ENCODE peak calls at places on chromosomes 1 and 21, in eight cellular contexts. One of them, this sample, is unnamed.

GRCh38 chr21:26389971-26390641 is 183.0 kb downstream of the CYYR1 start:
- DNase-seq in stomach: no peak
- DNase-seq in heart left ventricle: no peak
- DNase-seq in IMR-90: peak; percentile 21
- DNase-seq in A549: peak; percentile 10
- DNase-seq in uterus: no peak
- DNase-seq in tibial nerve: no peak
- DNase-seq in upper lobe of left lung: no peak
- DNase-seq in this sample: no peak

GRCh38 chr1:46569116-46569515 is 17.7 kb upstream of the KNCN start:
- DNase-seq in stomach: no peak
- DNase-seq in heart left ventricle: no peak
- DNase-seq in IMR-90: no peak
- DNase-seq in A549: no peak
- DNase-seq in uterus: no peak
- DNase-seq in tibial nerve: no peak
- DNase-seq in upper lobe of left lung: no peak
- DNase-seq in this sample: no peak

GRCh38 chr1:179058343-179059184 is 23.3 kb upstream of the TOR3A start:
- DNase-seq in stomach: no peak
- DNase-seq in heart left ventricle: no peak
- DNase-seq in IMR-90: no peak
- DNase-seq in A549: no peak
- DNase-seq in uterus: no peak
- DNase-seq in tibial nerve: no peak
- DNase-seq in upper lobe of left lung: no peak
- DNase-seq in this sample: no peak

GRCh38 chr1:64956733-64957441 is 9.5 kb downstream of the JAK1 start:
- DNase-seq in stomach: no peak
- DNase-seq in heart left ventricle: no peak
- DNase-seq in IMR-90: no peak
- DNase-seq in A549: no peak
- DNase-seq in uterus: no peak
- DNase-seq in tibial nerve: no peak
- DNase-seq in upper lobe of left lung: no peak
- DNase-seq in this sample: no peak

GRCh38 chr1:15683411-15684039 is 595 bp upstream of the PLEKHM2 start:
- DNase-seq in stomach: no peak
- DNase-seq in heart left ventricle: no peak
- DNase-seq in IMR-90: no peak
- DNase-seq in A549: no peak
- DNase-seq in uterus: no peak
- DNase-seq in tibial nerve: no peak
- DNase-seq in upper lobe of left lung: no peak
- DNase-seq in this sample: no peak

GRCh38 chr1:5970623-5971273 is 21.5 kb downstream of the NPHP4 start:
- DNase-seq in stomach: no peak
- DNase-seq in heart left ventricle: no peak
- DNase-seq in IMR-90: no peak
- DNase-seq in A549: no peak
- DNase-seq in uterus: no peak
- DNase-seq in tibial nerve: no peak
- DNase-seq in upper lobe of left lung: no peak
- DNase-seq in this sample: no peak

GRCh38 chr1:206723500-206724472 is 39.1 kb downstream of the MAPKAPK2 start:
- DNase-seq in stomach: peak; percentile 57
- DNase-seq in heart left ventricle: peak; percentile 83
- DNase-seq in IMR-90: peak; percentile 86
- DNase-seq in A549: peak; percentile 78
- DNase-seq in uterus: peak; percentile 54
- DNase-seq in tibial nerve: no peak
- DNase-seq in upper lobe of left lung: peak; percentile 84
- DNase-seq in this sample: peak; percentile 75

GRCh38 chr1:18854331-18855025 is 5.0 kb downstream of the TAS1R2 start:
- DNase-seq in stomach: no peak
- DNase-seq in heart left ventricle: no peak
- DNase-seq in IMR-90: no peak
- DNase-seq in A549: no peak
- DNase-seq in uterus: no peak
- DNase-seq in tibial nerve: no peak
- DNase-seq in upper lobe of left lung: no peak
- DNase-seq in this sample: no peak

GRCh38 chr1:183801649-183802048 is 3.3 kb upstream of the RGL1 start:
- DNase-seq in stomach: no peak
- DNase-seq in heart left ventricle: no peak
- DNase-seq in IMR-90: no peak
- DNase-seq in A549: no peak
- DNase-seq in uterus: no peak
- DNase-seq in tibial nerve: no peak
- DNase-seq in upper lobe of left lung: no peak
- DNase-seq in this sample: no peak

GRCh38 chr1:116769561-116769977 is 15.3 kb downstream of the CD2 start:
- DNase-seq in stomach: no peak
- DNase-seq in heart left ventricle: no peak
- DNase-seq in IMR-90: no peak
- DNase-seq in A549: no peak
- DNase-seq in uterus: no peak
- DNase-seq in tibial nerve: no peak
- DNase-seq in upper lobe of left lung: peak; percentile 50
- DNase-seq in this sample: no peak

GRCh38 chr21:15514073-15514946 is 215.5 kb upstream of the USP25 start:
- DNase-seq in stomach: no peak
- DNase-seq in heart left ventricle: no peak
- DNase-seq in IMR-90: no peak
- DNase-seq in A549: no peak
- DNase-seq in uterus: no peak
- DNase-seq in tibial nerve: no peak
- DNase-seq in upper lobe of left lung: no peak
- DNase-seq in this sample: no peak

DNA sequence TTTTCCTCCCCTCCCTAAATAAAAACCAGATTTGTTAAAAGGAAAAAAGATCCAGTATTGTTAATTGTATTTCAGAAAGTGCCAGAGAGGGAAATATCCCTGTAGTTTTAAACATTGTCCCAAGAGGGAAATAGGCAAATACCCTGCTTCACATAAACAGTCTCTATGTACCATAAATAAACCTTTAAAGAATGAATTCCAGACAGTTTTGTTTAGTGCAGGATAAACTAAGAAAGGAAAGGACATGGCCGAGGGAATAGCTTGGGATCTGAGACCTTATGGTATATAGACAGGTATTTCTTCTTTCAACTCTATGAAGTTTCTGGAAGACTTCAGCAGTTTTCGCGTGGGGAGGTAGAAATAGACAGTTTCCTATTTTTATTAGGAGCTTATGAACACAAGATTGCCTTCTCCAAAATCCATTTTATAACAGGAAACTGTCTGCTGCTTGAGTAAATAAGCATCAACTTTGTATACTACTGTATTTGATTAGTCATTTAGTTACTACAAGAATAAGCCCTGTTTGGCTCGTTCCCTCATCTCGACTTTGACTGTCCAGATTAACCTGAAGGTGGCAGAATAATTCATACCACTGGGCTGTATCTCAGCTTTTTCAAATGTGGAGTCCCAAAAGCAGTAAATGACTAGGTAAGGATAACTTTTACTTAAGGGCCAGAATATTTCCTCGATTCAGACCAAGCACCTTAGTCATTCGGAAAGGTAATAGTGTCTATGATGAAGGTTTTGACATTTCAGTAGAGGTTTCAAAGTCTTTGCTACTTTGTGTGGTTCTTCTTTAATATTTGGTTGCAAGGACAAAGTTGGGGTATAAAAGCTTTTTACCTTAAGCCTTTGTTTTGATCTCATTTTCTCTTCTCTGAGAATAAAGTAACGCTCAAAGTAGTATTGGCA is 177.5 kb downstream of the VPS13D start:
- DNase-seq in stomach: no peak
- DNase-seq in heart left ventricle: peak; percentile 32
- DNase-seq in IMR-90: peak; percentile 84
- DNase-seq in A549: peak; percentile 13
- DNase-seq in uterus: peak; percentile 36
- DNase-seq in tibial nerve: peak; percentile 52
- DNase-seq in upper lobe of left lung: peak; percentile 38
- DNase-seq in this sample: no peak
- TF ChIP-seq CTCF in stomach: peak; percentile 14
- TF ChIP-seq CTCF in heart left ventricle: peak; percentile 36
- TF ChIP-seq CTCF in IMR-90: peak; percentile 51
- TF ChIP-seq CTCF in A549: peak; percentile 50
- TF ChIP-seq CTCF in uterus: peak; percentile 43
- TF ChIP-seq CTCF in tibial nerve: peak; percentile 25
- TF ChIP-seq CTCF in upper lobe of left lung: peak; percentile 39
- TF ChIP-seq CTCF in this sample: peak; percentile 60

GRCh38 chr1:112933820-112934561 is 22.0 kb downstream of the SLC16A1 start:
- DNase-seq in stomach: no peak
- DNase-seq in heart left ventricle: no peak
- DNase-seq in IMR-90: no peak
- DNase-seq in A549: no peak
- DNase-seq in uterus: no peak
- DNase-seq in tibial nerve: no peak
- DNase-seq in upper lobe of left lung: no peak
- DNase-seq in this sample: no peak
- TF ChIP-seq POLR2A in stomach: no peak
- TF ChIP-seq POLR2A in heart left ventricle: no peak
- TF ChIP-seq POLR2A in IMR-90: no peak
- TF ChIP-seq POLR2A in A549: no peak
- TF ChIP-seq POLR2A in uterus: no peak
- TF ChIP-seq POLR2A in tibial nerve: no peak
- TF ChIP-seq POLR2A in upper lobe of left lung: no peak
- TF ChIP-seq POLR2A in this sample: no peak

GRCh38 chr21:42242611-42243010 is 23.7 kb downstream of the ABCG1 start:
- DNase-seq in stomach: no peak
- DNase-seq in heart left ventricle: no peak
- DNase-seq in IMR-90: no peak
- DNase-seq in A549: no peak
- DNase-seq in uterus: no peak
- DNase-seq in tibial nerve: no peak
- DNase-seq in upper lobe of left lung: no peak
- DNase-seq in this sample: peak; percentile 48

GRCh38 chr21:42237577-42237976 is 18.6 kb downstream of the ABCG1 start:
- DNase-seq in stomach: no peak
- DNase-seq in heart left ventricle: no peak
- DNase-seq in IMR-90: no peak
- DNase-seq in A549: no peak
- DNase-seq in uterus: no peak
- DNase-seq in tibial nerve: no peak
- DNase-seq in upper lobe of left lung: no peak
- DNase-seq in this sample: no peak

GRCh38 chr21:42239556-42239955 is 20.6 kb downstream of the ABCG1 start:
- DNase-seq in stomach: no peak
- DNase-seq in heart left ventricle: no peak
- DNase-seq in IMR-90: no peak
- DNase-seq in A549: no peak
- DNase-seq in uterus: no peak
- DNase-seq in tibial nerve: no peak
- DNase-seq in upper lobe of left lung: no peak
- DNase-seq in this sample: no peak

GRCh38 chr21:42238185-42238934 is 19.4 kb downstream of the ABCG1 start:
- DNase-seq in stomach: no peak
- DNase-seq in heart left ventricle: no peak
- DNase-seq in IMR-90: no peak
- DNase-seq in A549: no peak
- DNase-seq in uterus: no peak
- DNase-seq in tibial nerve: no peak
- DNase-seq in upper lobe of left lung: no peak
- DNase-seq in this sample: no peak

GRCh38 chr21:42239973-42240372 is 21.0 kb downstream of the ABCG1 start:
- DNase-seq in stomach: no peak
- DNase-seq in heart left ventricle: no peak
- DNase-seq in IMR-90: no peak
- DNase-seq in A549: no peak
- DNase-seq in uterus: no peak
- DNase-seq in tibial nerve: no peak
- DNase-seq in upper lobe of left lung: no peak
- DNase-seq in this sample: no peak
- H3K4me1 ChIP-seq in stomach: peaks cover 29% of the 10 kb centered on the region
- H3K4me1 ChIP-seq in heart left ventricle: peaks cover 38% of the 10 kb centered on the region
- H3K4me1 ChIP-seq in IMR-90: peaks cover 6% of the 10 kb centered on the region
- H3K4me1 ChIP-seq in A549: peaks cover 4% of the 10 kb centered on the region
- H3K4me1 ChIP-seq in uterus: peaks cover 2% of the 10 kb centered on the region
- H3K4me1 ChIP-seq in tibial nerve: peaks cover 11% of the 10 kb centered on the region
- H3K4me1 ChIP-seq in upper lobe of left lung: peaks cover 35% of the 10 kb centered on the region
- H3K4me1 ChIP-seq in this sample: peaks cover 18% of the 10 kb centered on the region

GRCh38 chr1:25804244-25804963 is 4.4 kb downstream of the SELENON start:
- DNase-seq in stomach: no peak
- DNase-seq in heart left ventricle: peak; percentile 48
- DNase-seq in IMR-90: no peak
- DNase-seq in A549: no peak
- DNase-seq in uterus: no peak
- DNase-seq in tibial nerve: no peak
- DNase-seq in upper lobe of left lung: no peak
- DNase-seq in this sample: no peak
- TF ChIP-seq CTCF in stomach: no peak
- TF ChIP-seq CTCF in heart left ventricle: no peak
- TF ChIP-seq CTCF in IMR-90: no peak
- TF ChIP-seq CTCF in A549: no peak
- TF ChIP-seq CTCF in uterus: no peak
- TF ChIP-seq CTCF in tibial nerve: no peak
- TF ChIP-seq CTCF in upper lobe of left lung: no peak
- TF ChIP-seq CTCF in this sample: no peak

DNA sequence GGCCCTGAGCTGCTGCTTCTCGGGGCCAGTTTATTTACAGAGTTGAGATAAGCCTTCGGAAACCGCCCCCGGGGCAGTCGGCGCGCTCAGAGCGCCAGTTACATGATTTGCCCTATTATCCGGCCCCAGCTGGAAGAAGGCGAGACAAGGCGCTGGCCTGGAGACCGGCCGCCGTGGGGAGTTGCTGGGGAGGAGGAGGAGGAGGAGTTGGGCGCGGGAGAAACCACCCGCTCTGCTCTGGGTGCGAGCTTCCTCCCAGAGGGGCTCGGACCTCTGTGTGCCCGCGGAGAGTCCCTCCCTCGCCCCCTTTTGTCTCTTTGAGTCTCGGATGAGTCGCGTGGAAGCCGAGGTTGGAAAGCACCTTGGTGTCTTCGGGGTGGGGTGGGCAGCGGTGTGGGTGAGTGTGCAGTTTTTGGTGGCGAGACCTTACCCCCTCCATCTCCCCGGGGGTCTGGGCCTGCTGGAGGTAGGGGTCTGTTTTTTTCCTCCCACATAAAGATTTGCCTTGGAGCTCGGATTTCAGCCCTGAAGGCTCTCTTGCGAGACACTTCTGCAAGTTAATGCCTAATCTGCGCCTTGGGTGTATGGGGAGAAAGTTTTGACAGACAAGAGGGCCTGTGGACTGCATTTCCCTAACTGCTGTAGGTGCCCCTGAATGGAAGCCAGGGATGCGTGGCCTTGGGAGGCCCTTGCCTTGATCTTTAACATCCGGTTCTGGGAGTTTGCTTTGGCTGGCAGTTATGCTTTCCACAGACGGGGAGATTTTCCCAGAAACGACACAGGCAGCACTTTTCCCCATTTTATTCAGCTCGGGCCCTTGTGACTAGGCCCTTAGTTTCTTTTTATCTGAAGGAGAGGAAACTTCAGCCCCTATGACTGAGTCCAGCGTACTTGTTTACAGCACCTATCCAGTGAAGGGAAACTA is 80.0 kb downstream of the NDUFS5 start:
- DNase-seq in stomach: peak; percentile 60
- DNase-seq in heart left ventricle: peak; percentile 72
- DNase-seq in IMR-90: no peak
- DNase-seq in A549: no peak
- DNase-seq in uterus: peak; percentile 53
- DNase-seq in tibial nerve: peak; percentile 39
- DNase-seq in upper lobe of left lung: peak; percentile 65
- DNase-seq in this sample: peak; percentile 73
- TF ChIP-seq POLR2A in stomach: no peak
- TF ChIP-seq POLR2A in heart left ventricle: no peak
- TF ChIP-seq POLR2A in IMR-90: no peak
- TF ChIP-seq POLR2A in A549: no peak
- TF ChIP-seq POLR2A in uterus: no peak
- TF ChIP-seq POLR2A in tibial nerve: no peak
- TF ChIP-seq POLR2A in upper lobe of left lung: no peak
- TF ChIP-seq POLR2A in this sample: peak; percentile 61